ENCODE peak calls at places on chromosomes 2 and 18, in ten cellular contexts. F is transverse colon, K is GM12865, C is neural progenitor cell, P is cardiac fibroblast, Q is neural crest cell, E is MCF 10A, A is astrocyte of the spinal cord, S is Calu3, R is GM23338. J is an unnamed sample.

GRCh38 chr2:104638795-104639194 is 215.1 kb upstream of the POU3F3 start:
- DNase-seq in F (no peak), P (no peak), C (no peak), E (no peak), S (no peak), K (no peak), A (no peak), R (no peak), Q (no peak), J (no peak)

GRCh38 chr2:178328037-178328436 is 122.9 kb downstream of the PRKRA start:
- DNase-seq in E (no peak), P (peak), A (peak), C (no peak), K (no peak), R (no peak), S (no peak), F (no peak), Q (no peak), J (no peak)

GRCh38 chr2:156459720-156460119 is 23.5 kb downstream of the GPD2 start:
- DNase-seq in A (no peak), S (no peak), R (no peak), F (no peak), P (no peak), K (no peak), E (no peak), Q (no peak), C (no peak), J (no peak)

GRCh38 chr2:233482616-233483015 is 84.0 kb downstream of the USP40 start:
- DNase-seq in Q (no peak), F (no peak), S (no peak), A (no peak), R (no peak), C (no peak), K (no peak), P (no peak), E (no peak), J (no peak)

GRCh38 chr2:209239585-209239938 is 184.3 kb upstream of the MAP2 start:
- DNase-seq in P (no peak), S (no peak), C (no peak), Q (no peak), R (no peak), K (no peak), F (no peak), A (no peak), E (no peak), J (no peak)

GRCh38 chr18:61893971-61894750 is 1.4 kb upstream of the RNF152 start:
- DNase-seq in S (peak), E (peak), C (peak), F (peak), R (peak), Q (peak), A (peak), K (peak), P (peak), J (no peak)

GRCh38 chr2:8682719-8683667 is 1.1 kb downstream of the ID2 start:
- DNase-seq in R (peak), K (peak), F (peak), A (peak), Q (no peak), E (peak), C (peak), S (peak), P (peak), J (no peak)

GRCh38 chr2:11743846-11744553 is 2.4 kb upstream of the LPIN1 start:
- DNase-seq in Q (peak), R (peak), C (peak), K (peak), E (peak), A (peak), P (peak), S (peak), F (peak), J (peak)

GRCh38 chr2:1701556-1702185 is 42.6 kb downstream of the PXDN start:
- DNase-seq in C (peak), A (peak), K (no peak), P (no peak), F (no peak), R (peak), E (peak), Q (no peak), S (no peak), J (no peak)

GRCh38 chr2:126881591-126881990 is 17.1 kb upstream of the TEX51 start:
- DNase-seq in Q (no peak), A (no peak), S (no peak), C (no peak), E (no peak), R (no peak), K (no peak), F (no peak), P (no peak), J (no peak)

GRCh38 chr2:191020742-191021381 is 6.9 kb upstream of the STAT1 start:
- DNase-seq in A (peak), E (peak), Q (no peak), K (peak), R (no peak), P (peak), F (peak), S (no peak), C (no peak), J (peak)

GRCh38 chr2:109513749-109514588 is 99.8 kb downstream of the SEPTIN10 start:
- DNase-seq in C (no peak), K (peak), A (peak), R (no peak), E (peak), S (no peak), F (peak), Q (no peak), P (peak), J (peak)

GRCh38 chr18:74541703-74542555 is 7.6 kb downstream of the CNDP1 start:
- DNase-seq in S (peak), Q (no peak), A (no peak), E (peak), F (peak), P (no peak), K (no peak), R (no peak), C (no peak), J (no peak)

GRCh38 chr18:37393945-37394609 is 171.5 kb downstream of the CELF4 start:
- DNase-seq in R (peak), A (peak), C (peak), K (peak), P (peak), Q (peak), E (peak), F (peak), S (peak), J (peak)

GRCh38 chr2:102369866-102370265 is 14.3 kb downstream of the IL18R1 start:
- DNase-seq in C (no peak), P (no peak), F (no peak), Q (no peak), K (no peak), S (no peak), E (no peak), R (no peak), A (no peak), J (no peak)

GRCh38 chr2:237497820-237498128 is 10.7 kb downstream of the MLPH start:
- DNase-seq in Q (no peak), S (no peak), R (no peak), P (peak), K (no peak), A (peak), E (no peak), C (no peak), F (no peak), J (peak)

GRCh38 chr2:62200291-62200841 is 4.5 kb downstream of the B3GNT2 start:
- DNase-seq in A (no peak), F (no peak), P (no peak), K (peak), S (no peak), E (no peak), C (no peak), Q (no peak), R (no peak), J (no peak)

GRCh38 chr2:101406867-101407266 is 19.6 kb upstream of the CREG2 start:
- DNase-seq in F (no peak), K (no peak), E (no peak), R (no peak), S (no peak), A (peak), C (no peak), P (peak), Q (no peak), J (peak)

GRCh38 chr2:52107124-52107523 is 1075.2 kb upstream of the NRXN1 start:
- DNase-seq in C (no peak), F (no peak), Q (no peak), K (no peak), P (no peak), S (no peak), R (no peak), A (no peak), E (no peak), J (no peak)

GRCh38 chr2:237041231-237041630 is 44.5 kb upstream of the COPS8 start:
- DNase-seq in S (no peak), F (no peak), E (no peak), A (no peak), P (no peak), R (no peak), K (no peak), C (no peak), Q (no peak), J (no peak)

GRCh38 chr2:150410809-150411208 is 76.7 kb downstream of the RND3 start:
- DNase-seq in Q (no peak), R (peak), K (no peak), A (peak), F (no peak), C (peak), P (peak), E (no peak), S (peak), J (no peak)

GRCh38 chr2:12534646-12535263 is 182.0 kb upstream of the TRIB2 start:
- DNase-seq in P (peak), C (peak), E (peak), F (no peak), R (peak), K (no peak), S (no peak), Q (no peak), A (peak), J (peak)

GRCh38 chr2:39705638-39706037 is 39.9 kb downstream of the TMEM178A start:
- DNase-seq in C (no peak), E (no peak), S (no peak), F (no peak), P (no peak), Q (no peak), K (no peak), R (no peak), A (no peak), J (no peak)

GRCh38 chr2:170696006-170696405 is 19.1 kb upstream of the SP5 start:
- DNase-seq in A (no peak), E (no peak), S (no peak), C (no peak), F (no peak), K (no peak), R (no peak), P (no peak), Q (no peak), J (no peak)

GRCh38 chr2:134790487-134790886 is 47.9 kb upstream of the ACMSD start:
- DNase-seq in S (no peak), E (no peak), R (peak), K (no peak), C (no peak), A (no peak), Q (no peak), F (no peak), P (no peak), J (no peak)
- TF ChIP-seq CTCF in S (no peak), E (no peak), R (peak), K (peak), C (peak), A (no peak), Q (peak), F (no peak), P (peak), J (no peak)

DNA sequence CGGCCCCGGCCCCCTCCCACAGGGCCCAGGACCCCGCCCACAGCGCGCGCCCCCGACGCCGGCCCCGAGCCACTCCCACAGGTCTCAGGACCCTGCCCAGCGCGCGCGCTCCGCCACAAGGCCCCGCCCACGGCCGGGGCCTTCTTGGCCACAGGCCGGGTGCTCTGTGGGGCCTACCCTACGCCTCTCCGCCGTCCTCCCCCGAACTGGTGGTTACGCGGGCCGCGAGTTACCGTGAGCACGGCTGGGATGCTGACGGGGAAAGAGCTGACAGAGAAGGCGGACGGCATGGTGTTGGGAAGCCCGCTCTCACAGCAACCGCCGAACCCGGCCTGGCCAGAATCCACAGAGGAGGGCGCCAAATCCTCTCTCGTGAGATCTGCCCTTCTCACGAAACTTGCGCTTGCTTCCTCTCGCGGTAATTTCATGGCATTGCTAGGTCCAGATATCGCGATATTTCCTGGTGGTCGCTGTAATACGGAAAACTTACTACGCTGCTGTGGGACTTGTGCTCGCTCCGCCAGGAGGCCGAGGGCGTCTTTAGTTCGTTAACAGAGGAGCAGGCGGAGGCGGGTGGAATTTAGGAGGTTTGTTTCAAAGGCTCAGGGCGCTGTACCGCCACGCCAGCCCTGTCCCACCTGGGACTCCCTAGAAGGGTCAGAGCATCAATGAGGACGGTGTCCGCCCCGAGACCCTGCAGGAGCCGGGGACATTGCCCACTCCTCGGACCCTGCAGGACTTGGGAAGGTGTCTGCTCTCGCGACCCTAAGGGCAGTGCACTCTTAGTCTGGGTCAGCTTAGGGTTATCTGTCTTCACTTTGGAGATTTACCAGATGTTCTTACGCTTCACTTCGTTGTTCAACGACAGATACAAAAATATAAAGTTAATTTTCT is at the start of gene TMEM18:
- DNase-seq in R (peak), P (peak), A (peak), E (peak), S (peak), K (peak), C (peak), F (peak), Q (peak), J (peak)
- TF ChIP-seq CTCF in R (peak), P (peak), A (peak), E (peak), S (no peak), K (peak), C (peak), F (peak), Q (peak), J (peak)

DNA sequence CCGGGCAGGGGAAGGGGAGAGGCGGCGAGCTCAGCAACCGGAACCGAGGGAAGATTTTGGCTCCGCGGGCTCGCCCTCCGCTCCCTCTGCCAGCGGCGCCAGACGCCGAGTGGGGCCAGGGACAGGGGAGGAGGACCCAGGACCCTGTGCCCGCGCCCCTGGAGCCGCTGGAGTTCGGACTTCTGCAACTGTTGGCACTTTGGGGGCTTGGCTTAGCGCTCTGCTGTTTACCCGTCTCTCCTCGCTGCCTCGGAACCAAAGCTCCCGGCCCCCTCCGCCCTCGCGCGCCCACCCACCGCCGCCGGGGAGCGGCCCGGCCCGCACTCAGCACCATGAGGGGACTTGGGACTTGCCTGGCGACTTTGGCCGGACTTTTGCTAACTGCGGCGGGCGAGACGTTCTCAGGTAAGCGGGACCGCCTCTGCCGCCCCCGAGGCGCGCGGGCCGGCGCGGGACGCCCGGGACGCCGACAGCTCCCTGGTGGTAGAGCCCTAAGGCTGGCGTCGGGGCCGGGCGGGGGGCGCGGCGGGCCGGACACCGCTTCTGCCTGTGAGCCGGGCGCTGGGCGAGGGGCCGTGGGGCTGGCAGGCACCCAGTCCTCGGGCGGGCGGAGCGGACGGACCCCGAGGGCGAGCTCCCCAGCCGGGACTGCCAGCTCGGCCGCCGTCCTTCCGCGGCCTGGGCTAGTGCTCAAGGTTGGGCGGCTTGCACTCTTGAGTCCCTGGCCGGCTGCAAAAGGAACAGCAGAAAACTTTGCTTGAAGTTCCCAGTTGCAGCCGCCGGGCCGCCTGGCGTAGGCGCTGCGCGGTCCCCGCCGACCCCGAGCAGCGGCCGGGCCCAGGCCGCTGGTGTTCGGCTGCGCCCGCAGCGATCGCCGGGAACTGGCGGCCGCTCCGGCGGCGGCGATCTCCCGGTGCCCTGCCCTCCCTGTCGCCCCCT is 640 bp downstream of the PTPRM start:
- DNase-seq in P (peak), F (peak), Q (peak), E (peak), K (no peak), A (peak), R (peak), C (peak), S (peak), J (no peak)
- TF ChIP-seq CTCF in P (no peak), F (no peak), Q (no peak), E (no peak), K (no peak), A (peak), R (no peak), C (no peak), S (peak), J (no peak)

DNA sequence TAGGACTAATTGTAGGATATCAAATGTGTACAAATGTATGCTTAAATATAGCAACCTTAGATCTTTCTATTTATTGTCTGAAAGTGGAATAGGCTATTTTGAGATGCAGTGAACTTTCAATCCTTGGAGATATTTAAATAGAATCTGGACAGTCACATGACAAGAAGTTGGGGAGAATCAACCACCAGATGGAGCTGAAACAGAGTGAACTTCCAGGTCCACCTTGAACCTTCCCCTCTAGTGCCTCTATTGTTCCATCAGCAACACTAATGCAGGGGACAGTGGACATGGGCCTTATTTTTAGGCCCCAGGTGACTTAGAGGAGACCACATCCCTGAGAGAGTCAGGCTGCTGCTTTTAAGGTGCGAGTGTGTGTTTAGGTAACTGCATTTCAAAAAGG is 37.0 kb upstream of the CRIM1 start:
- DNase-seq in F (no peak), Q (no peak), A (no peak), E (peak), S (no peak), K (no peak), P (peak), R (no peak), C (no peak), J (no peak)
- TF ChIP-seq CTCF in F (no peak), Q (no peak), A (no peak), E (peak), S (no peak), K (no peak), P (peak), R (peak), C (no peak), J (peak)

GRCh38 chr2:74984947-74985637 is 26.6 kb downstream of the POLE4 start:
- DNase-seq in Q (no peak), F (no peak), C (no peak), S (no peak), K (no peak), P (no peak), E (no peak), A (no peak), R (peak), J (no peak)

GRCh38 chr2:74984017-74984416 is 25.6 kb downstream of the POLE4 start:
- DNase-seq in C (no peak), E (no peak), Q (no peak), A (no peak), R (no peak), K (no peak), P (no peak), S (no peak), F (no peak), J (no peak)

GRCh38 chr2:74979844-74980243 is 21.4 kb downstream of the POLE4 start:
- DNase-seq in S (no peak), C (no peak), R (no peak), Q (no peak), P (no peak), A (no peak), F (no peak), E (no peak), K (no peak), J (no peak)

GRCh38 chr2:74983606-74984005 is 25.2 kb downstream of the POLE4 start:
- DNase-seq in F (no peak), Q (no peak), E (no peak), R (no peak), S (no peak), A (no peak), C (no peak), P (no peak), K (no peak), J (no peak)

GRCh38 chr2:74982581-74982980 is 24.1 kb downstream of the POLE4 start:
- DNase-seq in K (no peak), Q (no peak), S (no peak), P (no peak), F (no peak), A (no peak), C (no peak), E (peak), R (no peak), J (no peak)
- TF ChIP-seq CTCF in K (no peak), Q (no peak), S (no peak), P (no peak), F (no peak), A (no peak), C (peak), E (peak), R (peak), J (no peak)

GRCh38 chr2:207729465-207729998 is 18.1 kb downstream of the CCNYL1 start:
- DNase-seq in P (no peak), C (no peak), Q (no peak), E (no peak), R (peak), K (no peak), A (no peak), F (no peak), S (no peak), J (no peak)

GRCh38 chr2:207731138-207731537 is 19.7 kb downstream of the CCNYL1 start:
- DNase-seq in Q (no peak), A (no peak), K (no peak), E (no peak), F (no peak), P (no peak), R (no peak), S (no peak), C (no peak), J (no peak)

GRCh38 chr2:207733597-207734240 is 22.3 kb downstream of the CCNYL1 start:
- DNase-seq in E (no peak), R (no peak), K (no peak), Q (no peak), C (no peak), F (no peak), S (no peak), A (no peak), P (no peak), J (no peak)

GRCh38 chr2:207734264-207734635 is 22.8 kb downstream of the CCNYL1 start:
- DNase-seq in K (peak), Q (no peak), F (no peak), C (no peak), P (peak), S (no peak), R (no peak), E (peak), A (peak), J (no peak)

GRCh38 chr2:207734636-207735512 is 23.4 kb downstream of the CCNYL1 start:
- DNase-seq in A (no peak), S (no peak), K (no peak), C (no peak), Q (no peak), F (no peak), R (no peak), E (no peak), P (no peak), J (no peak)
- TF ChIP-seq CTCF in A (no peak), S (no peak), K (no peak), C (no peak), Q (no peak), F (no peak), R (no peak), E (no peak), P (no peak), J (no peak)

J was measured in AG09319.